ENCODE peak calls at places on chromosomes 1 and 21, in five cellular contexts. H is omental fat pad; R is uterus; X is AG04450; O is CD8-positive, alpha-beta T cell. A is an unnamed sample.

GRCh38 chr1:176543360-176544136 is 80.6 kb downstream of the PAPPA2 start:
- DNase-seq in R (no peak), H (no peak), X (no peak), O (no peak), A (no peak)

GRCh38 chr1:172946814-172947507 is 103.8 kb downstream of the TNFSF18 start:
- DNase-seq in H (no peak), O (no peak), X (no peak), R (no peak), A (no peak)

GRCh38 chr1:40974945-40975344 is 4.6 kb upstream of the CTPS1 start:
- DNase-seq in O (no peak), R (no peak), X (no peak), H (no peak), A (no peak)

GRCh38 chr1:52026278-52026677 is 7.3 kb downstream of the KTI12 start:
- DNase-seq in X (no peak), R (no peak), H (no peak), O (no peak), A (no peak)

GRCh38 chr1:227234998-227235405 is 83.3 kb downstream of the CDC42BPA start:
- DNase-seq in H (no peak), X (peak; percentile 16), O (no peak), R (no peak), A (peak; percentile 19)

GRCh38 chr21:42614811-42615342 is 38.5 kb upstream of the PDE9A start:
- DNase-seq in X (no peak), H (no peak), O (peak; percentile 14), R (peak; percentile 4), A (peak; percentile 50)

GRCh38 chr1:31400393-31400792 is 12.6 kb upstream of the SERINC2 start:
- DNase-seq in X (no peak), O (no peak), R (no peak), H (no peak), A (no peak)

GRCh38 chr1:66351913-66352312 is 182.0 kb upstream of the SGIP1 start:
- DNase-seq in O (no peak), H (no peak), R (no peak), X (no peak), A (no peak)

GRCh38 chr1:241606544-241606943 is 33.6 kb downstream of the CHML start:
- DNase-seq in H (no peak), O (no peak), R (no peak), X (no peak), A (no peak)

GRCh38 chr1:187042538-187042937 is 213.8 kb downstream of the PLA2G4A start:
- DNase-seq in O (no peak), R (no peak), X (no peak), H (no peak), A (no peak)
- TF ChIP-seq CTCF in O (no peak), R (no peak), X (no peak), H (no peak), A (no peak)

DNA sequence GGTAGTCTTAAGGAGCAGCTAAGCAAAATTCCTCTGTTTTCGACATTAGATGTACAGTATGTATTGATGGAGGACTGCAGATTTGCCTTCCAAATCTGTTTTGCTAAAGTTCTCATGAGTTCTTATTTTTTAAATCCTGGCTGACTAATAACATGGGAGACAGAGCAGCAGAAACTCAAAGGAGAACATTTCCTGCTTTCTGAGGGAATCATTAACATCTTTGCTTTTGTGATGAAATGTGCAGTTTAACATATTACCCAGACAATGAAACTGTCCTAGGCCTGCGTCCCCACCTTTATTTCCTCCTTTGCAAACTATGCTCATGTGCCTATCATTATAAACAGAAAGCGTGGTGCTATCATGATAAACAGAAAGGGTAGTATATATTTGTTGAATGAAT is 149.9 kb downstream of the ZP4 start:
- DNase-seq in X (no peak), H (no peak), R (no peak), O (no peak), A (no peak)
- TF ChIP-seq CTCF in X (no peak), H (no peak), R (no peak), O (no peak), A (no peak)

DNA sequence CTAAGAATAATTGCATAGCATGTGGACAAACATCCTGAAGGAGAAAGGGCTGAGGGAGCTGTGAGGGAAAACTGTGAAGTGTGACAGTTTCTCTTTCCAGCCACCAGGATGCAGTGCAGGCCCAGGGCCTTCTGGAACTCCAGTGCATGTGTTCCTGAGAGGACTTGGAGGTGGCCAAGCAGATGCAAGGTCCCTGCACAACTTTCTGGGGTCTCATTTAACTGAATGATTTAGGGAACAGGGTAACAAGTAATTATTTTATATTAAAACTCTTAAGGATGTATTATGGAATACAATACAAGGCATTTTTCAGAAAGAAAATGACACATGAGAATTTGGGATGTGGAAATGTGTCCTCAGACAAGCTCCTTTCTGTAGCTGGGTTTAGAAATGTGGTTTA is 61.2 kb upstream of the MCOLN3 start:
- DNase-seq in X (peak; percentile 38), H (no peak), O (no peak), R (peak; percentile 45), A (peak; percentile 52)
- TF ChIP-seq CTCF in X (peak; percentile 94), H (no peak), O (peak; percentile 68), R (peak; percentile 67), A (peak; percentile 31)

GRCh38 chr1:222382171-222382570 is 165.7 kb downstream of the HHIPL2 start:
- DNase-seq in H (no peak), O (no peak), X (no peak), R (no peak), A (no peak)
- TF ChIP-seq CTCF in H (no peak), O (no peak), X (no peak), R (no peak), A (no peak)

GRCh38 chr1:196180847-196181593 is 427.2 kb downstream of the KCNT2 start:
- DNase-seq in H (no peak), X (peak; percentile 69), O (no peak), R (no peak), A (no peak)

GRCh38 chr1:196178083-196178635 is 430.1 kb downstream of the KCNT2 start:
- DNase-seq in O (no peak), R (no peak), X (peak; percentile 7), H (no peak), A (no peak)

DNA sequence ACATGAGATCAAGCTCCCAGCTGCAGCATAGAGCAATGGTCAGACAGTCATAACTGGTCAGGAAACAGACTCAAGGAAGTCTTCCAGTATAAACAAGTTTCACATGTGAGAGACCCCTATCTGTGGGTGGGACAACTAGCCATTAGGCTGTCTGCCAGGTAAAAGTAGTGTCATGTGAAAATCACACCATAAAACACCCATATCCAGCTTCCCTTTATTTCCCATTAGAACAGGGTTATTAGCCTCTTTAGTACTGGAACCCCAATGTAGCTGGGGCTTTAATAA is 426.7 kb downstream of the KCNT2 start:
- DNase-seq in X (no peak), H (no peak), R (no peak), O (no peak), A (no peak)
- TF ChIP-seq CTCF in X (no peak), H (no peak), R (no peak), O (no peak), A (no peak)

DNA sequence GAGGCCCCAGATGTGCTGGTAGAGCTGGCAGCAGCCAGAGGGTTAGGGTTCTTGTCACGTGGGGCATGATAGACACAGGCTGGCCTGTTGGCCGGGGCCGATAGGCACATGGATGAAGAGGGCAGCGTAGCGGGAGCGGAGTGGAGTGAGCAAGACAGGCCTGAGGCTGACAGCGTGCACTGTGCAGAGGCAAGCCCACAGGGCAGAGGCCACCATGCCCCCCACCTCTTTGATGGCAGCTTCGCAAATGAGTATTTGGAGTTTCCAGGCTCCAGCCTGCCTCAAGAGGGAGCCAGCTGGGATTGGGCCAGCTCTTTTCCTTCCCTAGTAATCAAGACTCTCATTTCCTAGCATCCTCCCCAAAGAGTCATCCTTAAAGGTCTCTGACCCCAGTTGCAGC is 43.5 kb downstream of the TMCC2 start:
- DNase-seq in O (no peak), R (no peak), X (no peak), H (no peak), A (no peak)
- TF ChIP-seq CTCF in O (no peak), R (no peak), X (peak; percentile 35), H (no peak), A (no peak)

DNA sequence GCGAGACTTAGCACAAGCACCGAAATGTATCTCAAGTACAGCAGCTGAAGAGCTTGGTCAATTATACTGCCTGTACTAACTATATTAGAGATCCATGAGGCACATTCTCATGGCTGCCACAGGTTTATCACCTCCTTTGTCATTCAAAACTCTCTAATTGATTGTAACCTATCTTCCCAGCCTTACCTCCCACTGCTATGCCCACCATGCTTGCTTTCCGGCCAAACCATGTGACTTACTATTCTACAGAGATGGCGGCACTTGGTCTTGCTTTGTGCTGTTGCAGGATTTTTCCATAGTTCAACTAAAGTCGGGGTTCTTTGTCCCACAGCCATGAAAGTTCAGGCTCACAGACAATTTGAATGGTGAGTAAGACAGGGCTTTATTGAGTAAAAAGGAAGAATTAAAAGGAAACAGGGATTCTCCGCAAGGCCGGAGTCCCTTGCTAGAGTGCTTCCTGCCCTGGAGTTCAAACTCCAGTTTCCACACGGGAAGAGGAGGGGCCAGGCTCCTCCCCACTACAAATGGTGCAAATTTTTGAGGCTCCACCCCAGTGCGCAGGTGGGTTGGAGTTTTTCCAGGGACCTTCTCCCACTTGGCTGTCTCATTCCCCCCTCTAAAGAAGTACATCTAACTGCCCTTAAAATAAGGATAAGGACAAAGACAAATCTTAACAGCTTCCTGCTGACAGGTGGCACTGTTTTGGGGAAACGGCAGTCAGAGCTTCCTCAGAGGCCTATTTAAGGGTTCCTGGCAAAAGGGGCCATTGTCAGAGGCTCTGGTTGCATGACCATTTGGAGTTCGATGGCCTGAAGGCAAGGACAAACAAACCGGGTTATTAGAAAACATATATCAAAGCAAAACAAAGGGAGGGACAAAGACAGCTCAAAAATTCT is 28.7 kb downstream of the FMO2 start:
- DNase-seq in H (no peak), O (no peak), X (no peak), R (no peak), A (no peak)
- TF ChIP-seq CTCF in H (no peak), O (no peak), X (no peak), R (no peak), A (no peak)

A was measured in GM20000.